ENCODE peak calls at places on chromosomes 16 and 17, in nine cellular contexts. J, R, M, Q, O, S, T, W and G are unnamed samples.

GRCh38 chr16:3608069-3608468 is 3.3 kb downstream of the SLX4 start:
- DNase-seq in T (no peak), Q (no peak), O (no peak), M (no peak), W (no peak), R (no peak), J (no peak), S (no peak), G (no peak)

GRCh38 chr16:17404903-17405691 is 65.7 kb downstream of the XYLT1 start:
- DNase-seq in M (no peak), S (no peak), O (no peak), Q (no peak), R (no peak), J (no peak), W (peak; percentile 84), T (peak; percentile 62), G (no peak)

GRCh38 chr17:7260601-7261376 is 1.5 kb downstream of the CLDN7 start:
- DNase-seq in S (no peak), J (no peak), T (no peak), Q (no peak), W (no peak), M (no peak), R (peak; percentile 80), O (peak; percentile 66), G (no peak)

GRCh38 chr17:82901356-82901755 is 61.5 kb upstream of the ZNF750 start:
- DNase-seq in W (peak; percentile 13), T (no peak), S (no peak), O (no peak), Q (no peak), J (no peak), M (no peak), R (no peak), G (no peak)

GRCh38 chr17:2786176-2786881 is 9.9 kb upstream of the RAP1GAP2 start:
- DNase-seq in S (peak; percentile 82), O (peak; percentile 85), Q (peak; percentile 90), W (peak; percentile 85), M (peak; percentile 82), J (peak; percentile 82), R (peak; percentile 98), T (peak; percentile 28), G (peak; percentile 84)

GRCh38 chr17:39870776-39871175 is 2.8 kb downstream of the ZPBP2 start:
- DNase-seq in M (no peak), Q (no peak), R (no peak), T (no peak), O (no peak), S (no peak), W (no peak), J (no peak), G (no peak)

GRCh38 chr16:58498341-58499091 is 1.4 kb upstream of the NDRG4 start:
- DNase-seq in R (no peak), J (no peak), S (no peak), M (no peak), W (peak; percentile 9), T (no peak), O (no peak), Q (no peak), G (peak; percentile 20)

GRCh38 chr17:79811036-79811887 is 14.4 kb upstream of the CBX8 start:
- DNase-seq in O (peak; percentile 60), R (no peak), S (no peak), T (no peak), W (peak; percentile 35), M (no peak), Q (peak; percentile 94), J (no peak), G (no peak)

GRCh38 chr17:35849469-35850348 is 19.0 kb downstream of the HEATR9 start:
- DNase-seq in O (peak; percentile 48), Q (no peak), T (peak; percentile 52), S (peak; percentile 39), W (no peak), M (peak; percentile 24), J (peak; percentile 29), R (peak; percentile 85), G (peak; percentile 43)

GRCh38 chr16:81123092-81123852 is 27.1 kb upstream of the GCSH start:
- DNase-seq in T (no peak), J (no peak), M (no peak), S (no peak), W (no peak), Q (no peak), R (no peak), O (no peak), G (no peak)

GRCh38 chr17:74491645-74492044 is 25.2 kb downstream of the CD300A start:
- DNase-seq in M (no peak), S (no peak), Q (no peak), J (no peak), W (no peak), O (no peak), T (no peak), R (no peak), G (no peak)

GRCh38 chr16:527015-527903 is at the start of gene CAPN15:
- DNase-seq in R (peak; percentile 94), S (peak; percentile 78), T (peak; percentile 37), J (peak; percentile 77), W (peak; percentile 91), Q (peak; percentile 67), M (peak; percentile 72), O (peak; percentile 88), G (peak; percentile 77)

GRCh38 chr17:63780507-63780906 is 6.5 kb downstream of the DDX42 start:
- DNase-seq in Q (no peak), R (no peak), W (no peak), S (no peak), T (no peak), J (no peak), M (no peak), O (no peak), G (no peak)

GRCh38 chr16:85528528-85529387 is 84.4 kb upstream of the GSE1 start:
- DNase-seq in T (no peak), W (no peak), O (no peak), Q (no peak), S (no peak), R (no peak), M (no peak), J (no peak), G (no peak)

GRCh38 chr16:57865746-57866528 is 63.6 kb upstream of the KIFC3 start:
- DNase-seq in R (no peak), J (no peak), W (no peak), T (no peak), S (no peak), M (no peak), O (peak; percentile 15), Q (no peak), G (no peak)

GRCh38 chr16:50665128-50665878 is 15.8 kb downstream of the SNX20 start:
- DNase-seq in W (peak; percentile 80), R (peak; percentile 85), T (peak; percentile 45), J (peak; percentile 81), M (peak; percentile 73), S (peak; percentile 67), Q (peak; percentile 85), O (peak; percentile 69), G (peak; percentile 77)

GRCh38 chr16:588639-588888 is 1.3 kb upstream of the RAB40C start:
- DNase-seq in J (peak; percentile 33), S (peak; percentile 53), O (no peak), Q (no peak), R (peak; percentile 72), M (peak; percentile 64), T (no peak), W (peak; percentile 57), G (no peak)

GRCh38 chr17:17097763-17098345 is 55.6 kb downstream of the MPRIP start:
- DNase-seq in O (no peak), W (no peak), S (no peak), J (no peak), M (no peak), T (no peak), R (no peak), Q (no peak), G (no peak)

GRCh38 chr16:49756971-49757743 is 98.8 kb downstream of the ZNF423 start:
- DNase-seq in R (peak; percentile 67), T (peak; percentile 80), S (no peak), W (no peak), M (no peak), O (no peak), J (no peak), Q (no peak), G (no peak)

GRCh38 chr16:63735456-63735855 is 1386.4 kb downstream of the CDH11 start:
- DNase-seq in S (no peak), R (no peak), O (no peak), W (no peak), J (no peak), T (no peak), Q (no peak), M (no peak), G (no peak)

GRCh38 chr17:27565874-27566672 is 64.9 kb upstream of the LGALS9 start:
- DNase-seq in Q (no peak), R (no peak), M (no peak), O (no peak), S (no peak), J (no peak), T (no peak), W (no peak), G (no peak)

GRCh38 chr16:56245197-56245596 is 53.9 kb downstream of the GNAO1 start:
- DNase-seq in T (no peak), W (no peak), R (peak; percentile 40), M (no peak), J (no peak), Q (peak; percentile 15), S (no peak), O (no peak), G (no peak)

GRCh38 chr16:49884033-49884707 is 28.3 kb upstream of the ZNF423 start:
- DNase-seq in Q (no peak), W (no peak), M (no peak), O (peak; percentile 40), S (no peak), T (no peak), J (no peak), R (peak; percentile 80), G (no peak)

GRCh38 chr17:18356624-18357023 is 6.7 kb downstream of the SHMT1 start:
- DNase-seq in J (no peak), R (no peak), W (peak; percentile 39), O (no peak), T (peak; percentile 82), Q (no peak), M (no peak), S (no peak), G (no peak)

GRCh38 chr16:74608944-74609343 is 2.0 kb upstream of the GLG1 start:
- DNase-seq in M (peak; percentile 23), O (no peak), T (no peak), J (no peak), W (no peak), R (peak; percentile 70), Q (no peak), S (peak; percentile 13), G (peak; percentile 33)

GRCh38 chr17:67132366-67132765 is 88.0 kb downstream of the CACNG1 start:
- DNase-seq in S (no peak), O (no peak), W (no peak), J (no peak), Q (no peak), R (no peak), T (no peak), M (no peak), G (no peak)

GRCh38 chr17:34997355-34997862 is 17.1 kb downstream of the LIG3 start:
- DNase-seq in O (no peak), R (no peak), M (no peak), Q (no peak), J (no peak), S (no peak), T (peak; percentile 85), W (peak; percentile 48), G (no peak)